ENCODE peak calls at places on chromosomes 13 and 19, in four cellular contexts. U is IMR-90, E is H9, V is H1. Z is an unnamed sample.

GRCh38 chr19:7554990-7555864 is 19.7 kb downstream of the PNPLA6 start:
- DNase-seq in U (no peak), E (peak; percentile 90), V (peak; percentile 73), Z (peak; percentile 66)

GRCh38 chr13:114068723-114069322 is 63.6 kb downstream of the RASA3 start:
- DNase-seq in U (peak; percentile 77), E (no peak), V (no peak), Z (peak; percentile 81)

GRCh38 chr13:80684525-80685017 is 343.6 kb upstream of the SPRY2 start:
- DNase-seq in U (no peak), E (no peak), V (no peak), Z (no peak)

GRCh38 chr13:33797622-33798021 is 20.3 kb upstream of the RFC3 start:
- DNase-seq in U (no peak), E (no peak), V (no peak), Z (no peak)

GRCh38 chr13:46753917-46754316 is 43.0 kb downstream of the ESD start:
- DNase-seq in U (no peak), E (no peak), V (no peak), Z (no peak)

GRCh38 chr13:79392882-79393563 is 13.0 kb downstream of the RBM26 start:
- DNase-seq in U (peak; percentile 68), E (no peak), V (no peak), Z (no peak)

GRCh38 chr13:107124129-107124718 is 556.3 kb upstream of the ARGLU1 start:
- DNase-seq in U (peak; percentile 36), E (no peak), V (no peak), Z (peak; percentile 33)

GRCh38 chr19:35155441-35155840 is 906 bp downstream of the FXYD5 start:
- DNase-seq in U (no peak), E (no peak), V (no peak), Z (no peak)

GRCh38 chr19:40736661-40737060 is 13.6 kb downstream of the ACTMAP start:
- DNase-seq in U (no peak), E (no peak), V (no peak), Z (no peak)

GRCh38 chr13:22773475-22773874 is 407.3 kb upstream of the SGCG start:
- DNase-seq in U (no peak), E (no peak), V (no peak), Z (no peak)

GRCh38 chr13:113410472-113411201 is 42.7 kb downstream of the ADPRHL1 start:
- DNase-seq in U (peak; percentile 93), E (no peak), V (no peak), Z (peak; percentile 59)

GRCh38 chr13:97856001-97856675 is 97.3 kb upstream of the IPO5 start:
- DNase-seq in U (no peak), E (no peak), V (no peak), Z (peak; percentile 21)

GRCh38 chr19:33797821-33798633 is 1.4 kb downstream of the KCTD15 start:
- DNase-seq in U (peak; percentile 33), E (peak; percentile 77), V (no peak), Z (peak; percentile 77)

GRCh38 chr19:16301999-16302694 is 22.5 kb upstream of the KLF2 start:
- DNase-seq in U (peak; percentile 54), E (no peak), V (no peak), Z (no peak)

GRCh38 chr13:33842207-33842606 is 24.3 kb downstream of the RFC3 start:
- DNase-seq in U (peak; percentile 5), E (no peak), V (no peak), Z (no peak)

GRCh38 chr13:72489751-72490150 is 237.7 kb downstream of the MZT1 start:
- DNase-seq in U (no peak), E (no peak), V (no peak), Z (no peak)

GRCh38 chr13:37293295-37293694 is 187.8 kb upstream of the CSNK1A1L start:
- DNase-seq in U (no peak), E (no peak), V (no peak), Z (no peak)

GRCh38 chr19:56119585-56119978 is 1.5 kb downstream of the ZNF787 start:
- DNase-seq in U (peak; percentile 44), E (no peak), V (no peak), Z (no peak)

GRCh38 chr13:25980255-25980654 is 71.6 kb downstream of the SHISA2 start:
- DNase-seq in U (peak; percentile 3), E (peak; percentile 80), V (peak; percentile 46), Z (peak; percentile 91)

GRCh38 chr19:13984875-13985741 is 21.0 kb downstream of the RFX1 start:
- DNase-seq in U (no peak), E (no peak), V (no peak), Z (no peak)

GRCh38 chr13:41693434-41693833 is 236.1 kb downstream of the RGCC start:
- DNase-seq in U (no peak), E (no peak), V (no peak), Z (no peak)

GRCh38 chr13:40059540-40060232 is 404.2 kb downstream of the COG6 start:
- DNase-seq in U (no peak), E (no peak), V (no peak), Z (no peak)

GRCh38 chr13:45162821-45163220 is 38.0 kb downstream of the KCTD4 start:
- DNase-seq in U (peak; percentile 95), E (no peak), V (no peak), Z (no peak)

GRCh38 chr13:55432814-55433213 is 1707.9 kb upstream of the PRR20A start:
- DNase-seq in U (no peak), E (no peak), V (no peak), Z (no peak)

GRCh38 chr19:44356383-44357111 is at the start of gene ZNF112:
- DNase-seq in U (peak; percentile 91), E (peak; percentile 96), V (peak; percentile 79), Z (peak; percentile 97)

GRCh38 chr19:19482785-19483625 is 32.3 kb downstream of the TSSK6 start:
- DNase-seq in U (peak; percentile 61), E (no peak), V (no peak), Z (no peak)

GRCh38 chr13:39051157-39051556 is 12.9 kb downstream of the NHLRC3 start:
- DNase-seq in U (peak; percentile 50), E (no peak), V (no peak), Z (peak; percentile 52)

GRCh38 chr13:57270493-57270892 is 103.5 kb downstream of the PRR20E start:
- DNase-seq in U (no peak), E (no peak), V (no peak), Z (no peak)

GRCh38 chr19:50020481-50020880 is 4.7 kb downstream of the VRK3 start:
- DNase-seq in U (no peak), E (no peak), V (no peak), Z (no peak)

GRCh38 chr13:113123226-113124150 is 889 bp downstream of the F10 start:
- DNase-seq in U (no peak), E (peak; percentile 41), V (no peak), Z (peak; percentile 34)

GRCh38 chr13:75687145-75687763 is 51.1 kb downstream of the LMO7 start:
- DNase-seq in U (peak; percentile 68), E (no peak), V (no peak), Z (peak; percentile 57)

GRCh38 chr19:54094601-54095000 is 6.0 kb downstream of the OSCAR start:
- DNase-seq in U (no peak), E (no peak), V (no peak), Z (no peak)
- H2AK5ac ChIP-seq in U (no peak overlapping the region), E (no peak overlapping the region), V (no peak overlapping the region), Z (no peak overlapping the region)

DNA sequence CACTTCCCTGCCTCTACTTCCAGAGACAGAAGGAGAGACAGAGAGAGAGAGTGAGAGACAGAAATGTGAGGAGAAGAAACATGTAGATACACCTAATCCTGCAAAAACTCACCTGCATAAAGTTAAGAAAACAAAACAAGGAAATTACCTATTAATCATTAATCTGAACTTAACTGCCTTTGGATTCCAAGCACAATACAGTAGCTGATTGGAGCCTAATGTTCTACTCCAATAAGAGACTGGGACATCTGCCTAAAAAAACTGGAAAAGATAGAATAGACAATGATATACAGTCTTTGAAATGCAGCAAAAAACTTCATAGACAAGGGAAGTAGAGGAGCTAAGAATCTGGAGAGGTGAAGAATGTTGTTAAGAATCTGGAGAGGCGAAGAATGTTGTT is 910.2 kb upstream of the SLC10A2 start:
- DNase-seq in U (no peak), E (no peak), V (no peak), Z (no peak)
- H3K56ac ChIP-seq in U (no peak overlapping the region), E (no peak overlapping the region), V (no peak overlapping the region), Z (no peak overlapping the region)

GRCh38 chr13:64470751-64471150 is 2759.4 kb downstream of the PCDH9 start:
- DNase-seq in U (no peak), E (no peak), V (no peak), Z (no peak)
- H2BK5ac ChIP-seq in U (no peak overlapping the region), E (no peak overlapping the region), V (no peak overlapping the region), Z (no peak overlapping the region)

DNA sequence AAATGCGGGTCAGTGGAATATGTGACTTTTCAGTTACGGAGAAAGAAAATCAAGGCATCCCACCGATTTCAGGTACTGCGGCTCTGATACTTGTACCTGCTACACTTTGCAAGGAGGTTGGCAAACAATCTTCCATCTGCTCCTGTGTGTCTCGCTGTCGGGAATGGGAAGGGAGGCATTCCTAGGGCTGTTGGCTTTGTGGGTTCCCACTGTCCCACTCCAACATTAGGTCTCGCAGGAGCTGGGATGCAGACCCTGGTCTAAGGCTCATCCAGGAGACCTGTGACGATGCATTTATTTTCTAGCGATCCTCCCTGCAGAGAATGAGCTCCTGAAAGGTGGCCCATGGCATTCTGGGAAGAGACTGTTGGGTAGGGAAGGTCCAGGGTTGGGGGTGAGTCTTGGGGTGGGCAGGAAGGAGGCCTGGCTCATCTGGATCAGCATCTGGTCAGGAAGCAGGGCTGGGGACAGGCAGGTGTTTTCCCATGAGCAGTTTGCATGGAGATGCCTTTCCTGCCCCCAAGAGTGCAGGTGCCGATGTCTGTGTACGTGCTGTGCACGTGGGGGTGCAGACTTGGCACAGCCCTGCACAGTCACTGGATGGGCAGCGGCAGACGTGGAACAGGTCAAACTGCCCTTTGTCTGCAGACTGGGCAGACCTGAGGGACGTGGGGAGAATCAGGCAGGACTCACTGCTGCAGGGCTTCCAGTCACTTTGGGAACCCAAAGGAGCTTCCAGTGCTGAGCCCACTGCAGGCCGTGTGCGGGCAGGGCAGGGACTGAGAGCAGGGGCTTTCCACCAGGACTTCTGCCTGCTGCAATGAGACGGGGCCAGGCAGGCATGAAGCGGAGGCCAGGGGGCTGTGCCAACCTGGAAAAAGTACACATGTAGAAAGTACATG is 152.4 kb downstream of the TEX29 start:
- DNase-seq in U (no peak), E (peak; percentile 12), V (no peak), Z (no peak)
- H2AK5ac ChIP-seq in U (no peak overlapping the region), E (no peak overlapping the region), V (no peak overlapping the region), Z (no peak overlapping the region)

DNA sequence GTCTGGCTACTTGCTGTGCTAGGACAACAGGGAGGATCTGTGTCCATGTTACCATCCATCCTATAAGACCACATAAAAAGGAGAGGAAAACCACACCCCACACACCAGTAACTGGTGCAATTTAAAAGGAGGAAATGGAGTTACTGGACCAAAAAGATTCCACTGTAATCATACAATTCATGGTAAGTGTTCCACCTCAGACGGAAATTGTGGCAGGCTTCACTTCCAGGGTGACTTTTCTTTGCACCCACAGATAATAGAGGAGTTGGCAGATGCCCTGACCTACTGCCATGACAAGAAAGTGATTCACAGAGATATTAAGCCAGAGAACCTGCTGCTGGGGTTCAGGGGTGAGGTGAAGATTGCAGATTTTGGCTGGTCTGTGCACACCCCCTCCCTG is 2.4 kb downstream of the AURKC start:
- DNase-seq in U (no peak), E (no peak), V (no peak), Z (no peak)
- H3K56ac ChIP-seq in U (no peak overlapping the region), E (no peak overlapping the region), V (no peak overlapping the region), Z (no peak overlapping the region)

GRCh38 chr19:5567360-5567970 is at the start of gene TINCR:
- DNase-seq in U (no peak), E (peak; percentile 71), V (no peak), Z (peak; percentile 50)
- H2BK5ac ChIP-seq in U (no peak within 1 kb of the TSS), E (no peak within 1 kb of the TSS), V (no peak within 1 kb of the TSS), Z (no peak within 1 kb of the TSS)

GRCh38 chr19:3539743-3540118 is 757 bp downstream of the TEKTIP1 start:
- DNase-seq in U (no peak), E (no peak), V (no peak), Z (no peak)
- H2AK5ac ChIP-seq in U (no peak overlapping the region), E (no peak overlapping the region), V (no peak overlapping the region), Z (no peak overlapping the region)